ENCODE peak calls at places on chromosomes 6 and 20, in ten cellular contexts. W is cardiac muscle cell; P is GM20000; S is activated naive CD8-positive, alpha-beta T cell treated with anti-CD3 and anti-CD28 coated beads, Interleukin-2, amount 50 U/mL, for 24 hours; E is tibial artery; R is type B pancreatic cell; C is NCI-H1105; Y is DND-41; U is skeletal muscle cell; G is M059J. B is an unnamed sample.

GRCh38 chr6:6730831-6731230 is 142.3 kb downstream of the LY86 start:
- DNase-seq in W (no peak), U (peak; percentile 91), P (no peak), C (no peak), Y (no peak), R (no peak), S (no peak), G (peak; percentile 90), E (peak; percentile 40), B (no peak)

GRCh38 chr20:53304146-53304545 is 289.5 kb downstream of the ZNF217 start:
- DNase-seq in S (no peak), Y (no peak), G (no peak), R (no peak), E (no peak), C (no peak), U (no peak), W (no peak), P (no peak), B (no peak)

GRCh38 chr20:46814366-46815232 is 80.0 kb upstream of the EYA2 start:
- DNase-seq in Y (no peak), P (no peak), S (no peak), E (no peak), W (peak; percentile 59), C (peak; percentile 80), G (peak; percentile 96), U (peak; percentile 35), R (peak; percentile 52), B (no peak)

GRCh38 chr20:48953653-48954052 is 32.1 kb downstream of the ARFGEF2 start:
- DNase-seq in S (no peak), W (peak; percentile 26), R (no peak), Y (no peak), E (no peak), G (no peak), C (no peak), P (no peak), U (no peak), B (no peak)

GRCh38 chr6:18147160-18147559 is 7.7 kb downstream of the TPMT start:
- DNase-seq in U (peak; percentile 21), P (no peak), R (no peak), W (no peak), G (peak; percentile 84), E (no peak), C (no peak), Y (no peak), S (no peak), B (no peak)

GRCh38 chr20:5127204-5127858 is 523 bp downstream of the CDS2 start:
- DNase-seq in G (peak; percentile 69), R (peak; percentile 66), S (peak; percentile 71), Y (peak; percentile 86), U (no peak), E (peak; percentile 48), W (peak; percentile 24), C (peak; percentile 41), P (peak; percentile 56), B (peak; percentile 71)

GRCh38 chr20:58102252-58102651 is 126.2 kb downstream of the ANKRD60 start:
- DNase-seq in U (peak; percentile 60), R (no peak), G (peak; percentile 98), P (no peak), C (no peak), Y (no peak), E (no peak), S (no peak), W (no peak), B (no peak)

GRCh38 chr6:133983099-133983939 is 30.3 kb downstream of the TBPL1 start:
- DNase-seq in R (no peak), U (no peak), G (peak; percentile 95), C (no peak), E (no peak), Y (peak; percentile 88), S (peak; percentile 54), P (no peak), W (no peak), B (peak; percentile 97)

GRCh38 chr6:137401058-137401457 is 93.1 kb downstream of the OLIG3 start:
- DNase-seq in W (no peak), U (no peak), G (no peak), R (no peak), S (no peak), P (no peak), E (no peak), Y (no peak), C (no peak), B (no peak)

GRCh38 chr6:136920858-136921520 is 1.1 kb upstream of the SLC35D3 start:
- DNase-seq in E (no peak), R (no peak), G (peak; percentile 20), U (no peak), C (peak; percentile 29), S (peak; percentile 31), W (peak; percentile 10), Y (no peak), P (peak; percentile 63), B (no peak)

GRCh38 chr6:157302761-157303160 is 20.6 kb downstream of the TMEM242 start:
- DNase-seq in U (no peak), P (no peak), W (no peak), C (no peak), G (no peak), E (no peak), R (no peak), Y (no peak), S (no peak), B (no peak)

GRCh38 chr20:50152394-50153152 is 950 bp downstream of the PEDS1 start:
- DNase-seq in Y (no peak), C (no peak), P (peak; percentile 32), R (no peak), W (no peak), G (no peak), E (no peak), U (no peak), S (no peak), B (no peak)

GRCh38 chr20:59020938-59021551 is 1.8 kb downstream of the TUBB1 start:
- DNase-seq in R (no peak), W (peak; percentile 27), S (no peak), U (peak; percentile 10), C (no peak), G (peak; percentile 95), Y (no peak), E (no peak), P (no peak), B (no peak)

GRCh38 chr6:5331860-5332442 is 70.6 kb downstream of the FARS2 start:
- DNase-seq in R (no peak), C (no peak), W (no peak), E (no peak), Y (no peak), G (no peak), U (no peak), P (no peak), S (no peak), B (no peak)

GRCh38 chr6:37807656-37808055 is 11.9 kb upstream of the ZFAND3 start:
- DNase-seq in W (no peak), U (no peak), P (no peak), Y (no peak), S (no peak), R (no peak), E (no peak), C (no peak), G (no peak), B (no peak)

GRCh38 chr6:89368107-89368506 is 15.6 kb upstream of the UBE2J1 start:
- DNase-seq in R (no peak), S (peak; percentile 78), U (no peak), C (peak; percentile 52), G (peak; percentile 30), E (peak; percentile 67), Y (peak; percentile 68), P (peak; percentile 44), W (peak; percentile 83), B (no peak)

GRCh38 chr20:9070304-9070703 is 1.4 kb downstream of the PLCB4 start:
- DNase-seq in S (no peak), Y (no peak), G (no peak), W (no peak), C (no peak), U (no peak), R (no peak), P (no peak), E (no peak), B (no peak)

GRCh38 chr20:43987531-43987930 is 72.9 kb downstream of the TOX2 start:
- DNase-seq in S (no peak), Y (no peak), C (no peak), P (no peak), E (no peak), U (no peak), G (peak; percentile 69), W (no peak), R (no peak), B (no peak)

GRCh38 chr20:31675828-31676533 is 38.3 kb downstream of the COX4I2 start:
- DNase-seq in G (peak; percentile 51), W (peak; percentile 29), E (no peak), S (peak; percentile 62), Y (peak; percentile 97), P (peak; percentile 47), C (no peak), U (no peak), R (no peak), B (peak; percentile 91)

GRCh38 chr6:118677193-118677592 is 25.8 kb upstream of the CEP85L start:
- DNase-seq in W (peak; percentile 26), E (no peak), R (no peak), G (no peak), P (no peak), C (no peak), S (no peak), Y (no peak), U (no peak), B (no peak)

GRCh38 chr6:22145294-22145693 is 151.5 kb downstream of the PRL start:
- DNase-seq in C (no peak), U (no peak), G (no peak), S (no peak), R (no peak), E (no peak), W (no peak), P (no peak), Y (no peak), B (no peak)

GRCh38 chr6:127582777-127583462 is 5.9 kb downstream of the C6orf58 start:
- DNase-seq in E (no peak), R (no peak), U (peak; percentile 39), Y (no peak), S (no peak), G (peak; percentile 83), C (no peak), P (no peak), W (no peak), B (no peak)

GRCh38 chr6:108497883-108498282 is 62.8 kb upstream of the FOXO3 start:
- DNase-seq in G (peak; percentile 59), S (peak; percentile 5), R (no peak), W (peak; percentile 48), C (no peak), U (peak; percentile 23), Y (peak; percentile 32), E (no peak), P (peak; percentile 26), B (peak; percentile 48)

GRCh38 chr6:170067257-170067656 is 223.6 kb downstream of the DLL1 start:
- DNase-seq in U (no peak), S (no peak), E (no peak), C (no peak), Y (no peak), P (no peak), W (no peak), R (peak; percentile 54), G (no peak), B (no peak)

GRCh38 chr6:91569071-91569470 is 982.2 kb upstream of the MAP3K7 start:
- DNase-seq in R (no peak), U (no peak), C (no peak), W (no peak), G (peak; percentile 0), S (no peak), Y (no peak), P (no peak), E (no peak), B (no peak)

GRCh38 chr6:112936476-112936875 is 589.3 kb downstream of the RFPL4B start:
- DNase-seq in U (peak; percentile 76), P (no peak), Y (no peak), E (no peak), S (no peak), R (no peak), W (no peak), G (no peak), C (no peak), B (no peak)

GRCh38 chr20:35311409-35311808 is 19.2 kb upstream of the FAM83C start:
- DNase-seq in E (no peak), P (no peak), Y (no peak), G (peak; percentile 94), R (no peak), C (no peak), W (no peak), U (no peak), S (peak; percentile 77), B (no peak)

GRCh38 chr20:1825492-1825891 is 69.7 kb upstream of the SIRPA start:
- DNase-seq in G (no peak), Y (no peak), R (no peak), U (peak; percentile 41), P (no peak), S (no peak), W (no peak), C (no peak), E (no peak), B (no peak)